ENCODE peak calls at places on chromosomes 3 and 15, in seven cellular contexts. A is H9, G is mesendoderm, Q is neuronal stem cell, U is IMR-90, K is trophoblast cell, F is H1. M is an unnamed sample.

GRCh38 chr3:64444619-64445317 is 219.5 kb upstream of the PRICKLE2 start:
- DNase-seq in K (no peak), A (peak), F (no peak), Q (no peak), G (no peak), U (no peak), M (no peak)

GRCh38 chr3:173774275-173774674 is 376.7 kb downstream of the NLGN1 start:
- DNase-seq in U (no peak), F (no peak), A (no peak), Q (no peak), K (no peak), G (no peak), M (no peak)

GRCh38 chr15:58931985-58932384 is 1.5 kb downstream of the SLTM start:
- DNase-seq in A (no peak), Q (no peak), U (peak), F (no peak), G (no peak), K (no peak), M (peak)

GRCh38 chr3:127489357-127489756 is 101.2 kb downstream of the TPRA1 start:
- DNase-seq in U (no peak), Q (no peak), F (no peak), G (no peak), K (no peak), A (no peak), M (no peak)

GRCh38 chr15:79451361-79451999 is 19.3 kb downstream of the MINAR1 start:
- DNase-seq in Q (no peak), U (no peak), K (no peak), G (peak), F (no peak), A (peak), M (no peak)

GRCh38 chr15:65412556-65412955 is 10.2 kb downstream of the IGDCC4 start:
- DNase-seq in K (no peak), U (no peak), A (no peak), F (no peak), Q (no peak), G (no peak), M (peak)

GRCh38 chr3:116253511-116253910 is 191.8 kb downstream of the LSAMP start:
- DNase-seq in G (no peak), F (no peak), Q (no peak), A (no peak), K (no peak), U (no peak), M (no peak)

GRCh38 chr3:113270096-113270495 is 58.7 kb downstream of the BOC start:
- DNase-seq in G (no peak), A (no peak), U (peak), F (no peak), Q (no peak), K (no peak), M (no peak)

GRCh38 chr3:74302959-74303358 is 311.5 kb downstream of the CNTN3 start:
- DNase-seq in A (no peak), G (no peak), U (no peak), Q (no peak), F (no peak), K (no peak), M (no peak)

GRCh38 chr3:156583469-156583868 is 28.6 kb upstream of the SSR3 start:
- DNase-seq in Q (no peak), F (no peak), G (no peak), A (no peak), U (no peak), K (no peak), M (no peak)

GRCh38 chr3:132006605-132007204 is 28.1 kb downstream of the CPNE4 start:
- DNase-seq in A (peak), G (peak), Q (peak), K (peak), U (peak), F (no peak), M (peak)

GRCh38 chr3:149273096-149273751 is 51.6 kb upstream of the CP start:
- DNase-seq in A (peak), K (peak), U (peak), F (peak), Q (peak), G (peak), M (peak)

GRCh38 chr3:44939581-44940036 is 36.4 kb downstream of the ZDHHC3 start:
- DNase-seq in A (no peak), K (no peak), G (no peak), F (no peak), U (peak), Q (no peak), M (peak)

GRCh38 chr3:157231071-157231470 is 71.1 kb upstream of the CCNL1 start:
- DNase-seq in K (no peak), U (peak), F (no peak), A (no peak), G (no peak), Q (no peak), M (no peak)

GRCh38 chr3:12979947-12980487 is 93.2 kb downstream of the IQSEC1 start:
- DNase-seq in U (no peak), A (no peak), Q (no peak), G (no peak), F (no peak), K (no peak), M (no peak)

GRCh38 chr3:194592798-194593752 is 40.1 kb downstream of the TMEM44 start:
- DNase-seq in Q (no peak), A (no peak), U (peak), K (peak), F (no peak), G (no peak), M (peak)

GRCh38 chr3:52682016-52682415 is 3.7 kb downstream of the PBRM1 start:
- DNase-seq in G (peak), Q (no peak), U (peak), A (no peak), F (no peak), K (peak), M (peak)
- H2AK5ac ChIP-seq in G (no peak), Q (no peak), U (peak), A (no peak), F (no peak), K (no peak), M (no peak)

GRCh38 chr15:63823253-63823844 is 10.4 kb downstream of the HERC1 start:
- DNase-seq in U (no peak), A (no peak), Q (no peak), G (no peak), K (no peak), F (no peak), M (no peak)
- H4K8ac ChIP-seq in U (no peak), A (no peak), Q (no peak), G (no peak), K (no peak), F (no peak), M (no peak)

GRCh38 chr3:183594636-183595035 is 39.1 kb upstream of the KLHL6 start:
- DNase-seq in K (peak), Q (no peak), G (no peak), F (no peak), A (no peak), U (no peak), M (no peak)

GRCh38 chr3:183587337-183587736 is 31.8 kb upstream of the KLHL6 start:
- DNase-seq in A (no peak), K (no peak), U (no peak), Q (no peak), G (no peak), F (no peak), M (no peak)

GRCh38 chr3:183592820-183593219 is 37.3 kb upstream of the KLHL6 start:
- DNase-seq in F (no peak), G (peak), Q (no peak), A (no peak), K (no peak), U (no peak), M (no peak)

GRCh38 chr3:183590442-183590841 is 34.9 kb upstream of the KLHL6 start:
- DNase-seq in Q (no peak), K (no peak), F (no peak), U (no peak), G (no peak), A (no peak), M (no peak)

GRCh38 chr3:183591881-183592521 is 36.5 kb upstream of the KLHL6 start:
- DNase-seq in G (peak), Q (no peak), A (no peak), K (no peak), F (no peak), U (no peak), M (no peak)
- H2AK5ac ChIP-seq in G (no peak), Q (no peak), A (no peak), K (no peak), F (peak), U (no peak), M (no peak)

GRCh38 chr3:170309044-170309443 is 48.5 kb upstream of the SKIL start:
- DNase-seq in K (no peak), U (peak), F (no peak), G (no peak), Q (no peak), A (no peak), M (no peak)
- H4K8ac ChIP-seq in K (no peak), U (no peak), F (no peak), G (no peak), Q (no peak), A (no peak), M (no peak)

GRCh38 chr3:114447950-114448479 is 154.2 kb downstream of the TIGIT start:
- DNase-seq in K (no peak), F (no peak), G (no peak), Q (no peak), U (no peak), A (no peak), M (no peak)

GRCh38 chr3:114444216-114444615 is 150.4 kb downstream of the TIGIT start:
- DNase-seq in K (no peak), F (no peak), G (no peak), Q (no peak), A (no peak), U (no peak), M (no peak)

GRCh38 chr3:114447545-114447944 is 153.7 kb downstream of the TIGIT start:
- DNase-seq in G (no peak), A (no peak), F (no peak), K (no peak), U (no peak), Q (no peak), M (no peak)

GRCh38 chr3:114445233-114445632 is 151.4 kb downstream of the TIGIT start:
- DNase-seq in F (no peak), A (no peak), Q (no peak), U (peak), K (no peak), G (no peak), M (no peak)

GRCh38 chr3:114446605-114447004 is 152.8 kb downstream of the TIGIT start:
- DNase-seq in G (no peak), U (no peak), K (no peak), F (no peak), A (no peak), Q (no peak), M (no peak)
- H2AK5ac ChIP-seq in G (no peak), U (no peak), K (no peak), F (no peak), A (no peak), Q (no peak), M (no peak)

GRCh38 chr3:57755368-57756021 is 614 bp upstream of the SLMAP start:
- DNase-seq in F (no peak), G (peak), Q (no peak), U (peak), A (no peak), K (peak), M (no peak)

GRCh38 chr3:57756022-57756527 is at the start of gene SLMAP:
- DNase-seq in U (peak), F (peak), K (peak), Q (peak), G (peak), A (peak), M (peak)

GRCh38 chr3:57756528-57757401 is 656 bp downstream of the SLMAP start:
- DNase-seq in G (peak), Q (peak), U (peak), A (peak), K (peak), F (no peak), M (peak)

GRCh38 chr3:57758686-57759085 is 2.6 kb downstream of the SLMAP start:
- DNase-seq in Q (no peak), F (no peak), G (no peak), A (no peak), U (peak), K (no peak), M (peak)

GRCh38 chr3:57757642-57758297 is 1.7 kb downstream of the SLMAP start:
- DNase-seq in F (no peak), G (peak), A (no peak), K (peak), Q (peak), U (peak), M (peak)
- H4K8ac ChIP-seq in F (no peak), G (no peak), A (no peak), K (no peak), Q (no peak), U (no peak), M (no peak)